ENCODE peak calls at places on chromosomes 1 and 21, in six cellular contexts. One of them, this sample, is unnamed.
A peak's percentile ranks its signal among the peaks of the same experiment; 100 is the strongest.

GRCh38 chr21:46060596-46061061 is 37.3 kb upstream of the COL6A2 start:
- DNase-seq in IMR-90: peak; percentile 100
- DNase-seq in heart left ventricle: peak; percentile 84
- DNase-seq in adrenal gland: peak; percentile 71
- DNase-seq in ovary: peak; percentile 90
- DNase-seq in Peyer's patch: peak; percentile 73
- DNase-seq in this sample: peak; percentile 46

GRCh38 chr1:203536981-203537455 is 43.1 kb downstream of the OPTC start:
- DNase-seq in IMR-90: peak; percentile 89
- DNase-seq in heart left ventricle: no peak
- DNase-seq in adrenal gland: no peak
- DNase-seq in ovary: peak; percentile 49
- DNase-seq in Peyer's patch: peak; percentile 77
- DNase-seq in this sample: peak; percentile 72

GRCh38 chr1:30808067-30808662 is 50.6 kb upstream of the LAPTM5 start:
- DNase-seq in IMR-90: no peak
- DNase-seq in heart left ventricle: no peak
- DNase-seq in adrenal gland: peak; percentile 13
- DNase-seq in ovary: no peak
- DNase-seq in Peyer's patch: no peak
- DNase-seq in this sample: no peak

GRCh38 chr1:17335821-17336718 is 28.1 kb downstream of the PADI4 start:
- DNase-seq in IMR-90: peak; percentile 41
- DNase-seq in heart left ventricle: peak; percentile 63
- DNase-seq in adrenal gland: peak; percentile 68
- DNase-seq in ovary: peak; percentile 30
- DNase-seq in Peyer's patch: peak; percentile 83
- DNase-seq in this sample: peak; percentile 69

GRCh38 chr1:47211796-47212269 is 20.2 kb downstream of the TAL1 start:
- DNase-seq in IMR-90: no peak
- DNase-seq in heart left ventricle: peak; percentile 70
- DNase-seq in adrenal gland: peak; percentile 52
- DNase-seq in ovary: no peak
- DNase-seq in Peyer's patch: no peak
- DNase-seq in this sample: peak; percentile 48

GRCh38 chr1:6517435-6517851 is 26.0 kb upstream of the PLEKHG5 start:
- DNase-seq in IMR-90: peak; percentile 38
- DNase-seq in heart left ventricle: no peak
- DNase-seq in adrenal gland: no peak
- DNase-seq in ovary: no peak
- DNase-seq in Peyer's patch: no peak
- DNase-seq in this sample: no peak

GRCh38 chr21:45980271-45980670 is 1.3 kb upstream of the COL6A1 start:
- DNase-seq in IMR-90: no peak
- DNase-seq in heart left ventricle: no peak
- DNase-seq in adrenal gland: no peak
- DNase-seq in ovary: no peak
- DNase-seq in Peyer's patch: no peak
- DNase-seq in this sample: no peak

GRCh38 chr21:44497641-44498243 is 42.3 kb downstream of the KRTAP10-1 start:
- DNase-seq in IMR-90: no peak
- DNase-seq in heart left ventricle: no peak
- DNase-seq in adrenal gland: no peak
- DNase-seq in ovary: no peak
- DNase-seq in Peyer's patch: no peak
- DNase-seq in this sample: peak; percentile 52

GRCh38 chr21:29219165-29219770 is 79.5 kb upstream of the BACH1 start:
- DNase-seq in IMR-90: peak; percentile 47
- DNase-seq in heart left ventricle: no peak
- DNase-seq in adrenal gland: no peak
- DNase-seq in ovary: no peak
- DNase-seq in Peyer's patch: no peak
- DNase-seq in this sample: peak; percentile 70

GRCh38 chr1:67336783-67337182 is 29.1 kb downstream of the IL12RB2 start:
- DNase-seq in IMR-90: no peak
- DNase-seq in heart left ventricle: no peak
- DNase-seq in adrenal gland: no peak
- DNase-seq in ovary: no peak
- DNase-seq in Peyer's patch: peak; percentile 55
- DNase-seq in this sample: no peak

GRCh38 chr1:67338642-67339041 is 31.0 kb downstream of the IL12RB2 start:
- DNase-seq in IMR-90: peak; percentile 15
- DNase-seq in heart left ventricle: no peak
- DNase-seq in adrenal gland: no peak
- DNase-seq in ovary: no peak
- DNase-seq in Peyer's patch: no peak
- DNase-seq in this sample: no peak

GRCh38 chr1:67346982-67347381 is 39.3 kb downstream of the IL12RB2 start:
- DNase-seq in IMR-90: no peak
- DNase-seq in heart left ventricle: no peak
- DNase-seq in adrenal gland: no peak
- DNase-seq in ovary: no peak
- DNase-seq in Peyer's patch: no peak
- DNase-seq in this sample: no peak

GRCh38 chr1:67339623-67340343 is 32.1 kb downstream of the IL12RB2 start:
- DNase-seq in IMR-90: peak; percentile 77
- DNase-seq in heart left ventricle: no peak
- DNase-seq in adrenal gland: peak; percentile 44
- DNase-seq in ovary: no peak
- DNase-seq in Peyer's patch: no peak
- DNase-seq in this sample: no peak

DNA sequence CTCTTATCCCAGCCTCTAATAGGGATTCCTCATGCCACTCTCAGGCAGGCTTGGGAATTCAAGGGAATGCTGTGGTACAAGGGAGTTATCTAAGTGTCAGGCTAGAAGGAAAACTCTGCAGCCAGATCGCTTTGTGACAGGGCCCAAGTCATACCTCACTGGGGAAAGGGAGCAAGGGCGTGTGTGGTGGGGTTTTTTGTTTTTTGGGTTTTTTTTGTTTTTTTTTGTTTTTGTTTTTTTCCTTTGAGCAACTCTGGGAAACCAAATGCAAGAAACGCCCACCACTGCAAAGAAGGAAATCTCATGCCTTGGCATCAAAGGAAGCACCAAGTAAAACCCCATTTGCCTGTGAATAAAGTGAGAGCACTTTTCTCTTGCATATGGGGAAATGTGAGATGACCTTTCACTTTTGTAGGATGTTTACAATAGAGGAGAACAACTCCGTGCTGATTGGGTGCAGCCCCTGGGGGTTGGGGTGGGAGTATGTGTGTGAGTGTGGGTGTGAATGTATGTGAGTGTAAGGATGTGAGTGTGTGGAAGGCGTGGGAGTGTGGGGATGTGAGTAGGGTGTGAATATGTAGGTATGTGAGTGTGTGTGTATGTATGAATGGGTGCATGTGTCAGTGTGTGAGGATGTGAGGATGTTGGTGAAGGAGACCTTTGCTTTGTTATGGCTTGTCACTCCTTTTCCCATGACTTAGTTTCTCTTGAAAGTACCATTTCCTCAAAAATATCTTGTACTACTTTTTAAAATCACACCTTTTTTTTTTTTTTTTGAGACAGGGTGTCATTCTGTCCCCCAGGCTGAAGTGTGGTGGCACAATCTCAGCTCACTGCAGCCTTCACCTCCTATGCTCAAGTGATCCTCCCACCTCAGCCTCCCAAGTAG is 34.6 kb downstream of the IL12RB2 start:
- DNase-seq in IMR-90: no peak
- DNase-seq in heart left ventricle: no peak
- DNase-seq in adrenal gland: no peak
- DNase-seq in ovary: no peak
- DNase-seq in Peyer's patch: no peak
- DNase-seq in this sample: no peak
- TF ChIP-seq POLR2A in IMR-90: no peak
- TF ChIP-seq POLR2A in heart left ventricle: no peak
- TF ChIP-seq POLR2A in adrenal gland: no peak
- TF ChIP-seq POLR2A in ovary: no peak
- TF ChIP-seq POLR2A in Peyer's patch: no peak
- TF ChIP-seq POLR2A in this sample: no peak

GRCh38 chr1:116261227-116261626 is 111.8 kb upstream of the ATP1A1 start:
- DNase-seq in IMR-90: no peak
- DNase-seq in heart left ventricle: no peak
- DNase-seq in adrenal gland: no peak
- DNase-seq in ovary: no peak
- DNase-seq in Peyer's patch: no peak
- DNase-seq in this sample: no peak

GRCh38 chr1:116260096-116260495 is 112.9 kb upstream of the ATP1A1 start:
- DNase-seq in IMR-90: no peak
- DNase-seq in heart left ventricle: no peak
- DNase-seq in adrenal gland: no peak
- DNase-seq in ovary: no peak
- DNase-seq in Peyer's patch: no peak
- DNase-seq in this sample: no peak

GRCh38 chr1:116260621-116261020 is 112.4 kb upstream of the ATP1A1 start:
- DNase-seq in IMR-90: no peak
- DNase-seq in heart left ventricle: no peak
- DNase-seq in adrenal gland: no peak
- DNase-seq in ovary: no peak
- DNase-seq in Peyer's patch: no peak
- DNase-seq in this sample: no peak

GRCh38 chr1:116262207-116262994 is 110.6 kb upstream of the ATP1A1 start:
- DNase-seq in IMR-90: no peak
- DNase-seq in heart left ventricle: no peak
- DNase-seq in adrenal gland: no peak
- DNase-seq in ovary: no peak
- DNase-seq in Peyer's patch: no peak
- DNase-seq in this sample: no peak

DNA sequence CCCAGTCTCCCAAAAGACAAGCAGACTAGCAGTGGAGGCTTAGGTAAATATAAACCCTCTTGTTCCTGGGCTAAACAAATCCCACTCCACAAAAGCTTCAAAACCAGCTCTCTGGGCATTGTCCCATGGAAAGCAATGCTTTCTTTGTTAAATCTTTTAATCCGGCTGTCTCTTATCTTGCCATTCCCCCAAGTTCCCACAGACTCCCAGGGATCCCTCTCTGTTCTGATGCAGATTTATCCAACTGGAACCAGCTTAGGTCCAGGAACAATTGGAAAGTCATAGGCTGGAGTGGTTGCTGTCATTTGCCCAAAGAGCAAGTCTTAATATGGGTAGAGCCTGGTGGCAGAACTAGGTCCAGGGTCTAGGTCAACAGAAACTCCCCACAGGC is 110.1 kb upstream of the ATP1A1 start:
- DNase-seq in IMR-90: no peak
- DNase-seq in heart left ventricle: no peak
- DNase-seq in adrenal gland: no peak
- DNase-seq in ovary: no peak
- DNase-seq in Peyer's patch: no peak
- DNase-seq in this sample: no peak
- H3K27ac ChIP-seq in IMR-90: no peak overlapping the region
- H3K27ac ChIP-seq in heart left ventricle: no peak overlapping the region
- H3K27ac ChIP-seq in adrenal gland: no peak overlapping the region
- H3K27ac ChIP-seq in ovary: no peak overlapping the region
- H3K27ac ChIP-seq in Peyer's patch: no peak overlapping the region
- H3K27ac ChIP-seq in this sample: no peak overlapping the region

GRCh38 chr1:78275906-78276690 is 214.7 kb upstream of the PTGFR start:
- DNase-seq in IMR-90: no peak
- DNase-seq in heart left ventricle: no peak
- DNase-seq in adrenal gland: no peak
- DNase-seq in ovary: no peak
- DNase-seq in Peyer's patch: no peak
- DNase-seq in this sample: no peak

GRCh38 chr1:78279051-78279450 is 211.7 kb upstream of the PTGFR start:
- DNase-seq in IMR-90: peak; percentile 98
- DNase-seq in heart left ventricle: no peak
- DNase-seq in adrenal gland: no peak
- DNase-seq in ovary: no peak
- DNase-seq in Peyer's patch: no peak
- DNase-seq in this sample: no peak

GRCh38 chr1:78277253-78277652 is 213.5 kb upstream of the PTGFR start:
- DNase-seq in IMR-90: peak; percentile 85
- DNase-seq in heart left ventricle: no peak
- DNase-seq in adrenal gland: no peak
- DNase-seq in ovary: no peak
- DNase-seq in Peyer's patch: no peak
- DNase-seq in this sample: no peak

GRCh38 chr1:78275456-78275855 is 215.3 kb upstream of the PTGFR start:
- DNase-seq in IMR-90: peak; percentile 47
- DNase-seq in heart left ventricle: no peak
- DNase-seq in adrenal gland: no peak
- DNase-seq in ovary: no peak
- DNase-seq in Peyer's patch: no peak
- DNase-seq in this sample: no peak

DNA sequence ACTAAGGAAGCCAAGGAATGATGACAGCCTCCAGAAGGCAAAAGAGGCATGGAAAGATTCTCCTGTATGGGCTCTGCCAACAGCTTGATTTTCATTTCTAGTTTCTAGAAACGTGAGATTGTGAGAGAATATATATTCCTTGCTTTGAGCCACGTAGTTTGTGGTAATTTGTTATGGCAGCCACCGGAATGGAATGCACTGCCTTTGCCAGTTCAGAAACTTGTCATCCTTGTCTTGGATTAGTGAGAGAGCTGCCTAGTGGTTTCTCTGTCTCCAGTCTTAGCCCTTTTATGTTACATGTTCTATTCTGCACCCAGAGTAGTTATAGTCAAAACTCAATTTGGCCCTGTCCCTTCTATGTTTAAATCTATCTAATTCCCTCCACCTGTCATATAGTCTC is 216.0 kb upstream of the PTGFR start:
- DNase-seq in IMR-90: peak; percentile 91
- DNase-seq in heart left ventricle: no peak
- DNase-seq in adrenal gland: no peak
- DNase-seq in ovary: no peak
- DNase-seq in Peyer's patch: no peak
- DNase-seq in this sample: no peak
- H3K4me3 ChIP-seq in IMR-90: no peak overlapping the region
- H3K4me3 ChIP-seq in heart left ventricle: no peak overlapping the region
- H3K4me3 ChIP-seq in adrenal gland: no peak overlapping the region
- H3K4me3 ChIP-seq in ovary: no peak overlapping the region
- H3K4me3 ChIP-seq in Peyer's patch: no peak overlapping the region
- H3K4me3 ChIP-seq in this sample: no peak overlapping the region

DNA sequence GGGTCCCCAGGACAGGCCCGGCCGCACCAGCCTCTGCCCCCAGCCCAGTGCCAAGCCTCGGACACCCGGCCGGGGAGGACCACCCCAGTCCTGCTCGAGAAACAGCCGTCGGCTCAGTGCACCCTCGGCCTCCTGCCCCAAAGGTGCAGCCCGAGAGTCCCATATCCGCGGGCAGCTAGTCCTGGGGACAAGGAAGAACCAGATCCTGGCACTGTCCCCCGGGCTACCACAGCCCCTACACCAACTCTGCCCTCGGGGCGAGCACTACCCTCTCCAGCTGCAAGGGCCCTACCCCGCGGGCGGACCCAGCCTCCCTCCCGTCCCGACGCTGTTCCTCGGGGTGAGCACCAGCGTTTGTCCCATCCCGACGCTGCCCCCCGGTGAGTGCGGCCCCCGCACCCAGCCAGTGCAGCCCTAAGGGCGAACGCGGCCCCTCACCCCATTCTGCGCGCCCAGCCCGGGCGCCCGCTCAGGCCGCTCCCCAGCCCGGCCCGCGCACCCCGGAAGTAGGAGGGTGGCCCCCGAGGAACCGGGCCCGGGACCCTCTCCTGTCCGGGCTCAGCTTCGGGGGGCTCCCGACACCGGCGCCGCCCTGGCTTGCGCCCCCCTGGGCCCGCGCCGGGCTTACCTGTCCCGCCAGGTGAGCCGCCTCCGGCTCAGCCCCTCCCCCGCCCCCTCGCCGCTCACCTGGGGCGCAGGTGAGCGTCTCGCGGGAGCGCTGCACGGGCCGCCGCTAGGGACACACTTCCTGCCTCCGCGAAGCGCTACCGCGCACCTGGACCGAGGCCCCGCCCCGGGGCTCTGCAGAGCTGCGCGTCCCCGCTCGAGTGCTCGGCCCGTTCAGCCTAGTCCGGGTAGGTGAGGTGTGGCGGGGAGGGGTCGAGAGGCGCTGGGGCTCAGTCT is at the start of gene KDF1:
- DNase-seq in IMR-90: no peak
- DNase-seq in heart left ventricle: peak; percentile 24
- DNase-seq in adrenal gland: no peak
- DNase-seq in ovary: no peak
- DNase-seq in Peyer's patch: peak; percentile 90
- DNase-seq in this sample: peak; percentile 92
- TF ChIP-seq POLR2A in IMR-90: no peak
- TF ChIP-seq POLR2A in heart left ventricle: no peak
- TF ChIP-seq POLR2A in adrenal gland: no peak
- TF ChIP-seq POLR2A in ovary: no peak
- TF ChIP-seq POLR2A in Peyer's patch: peak; percentile 75
- TF ChIP-seq POLR2A in this sample: peak; percentile 84